ENCODE peak calls at places on chromosomes 5 and 9, in nine cellular contexts. One of them, this sample, is unnamed.

GRCh38 chr5:131983244-131983771 is 28.1 kb downstream of the ACSL6 start:
- DNase-seq in testis: no peak
- DNase-seq in fibroblast of villous mesenchyme: no peak
- DNase-seq in GM06990: no peak
- DNase-seq in heart left ventricle: no peak
- DNase-seq in ovary: no peak
- DNase-seq in brain microvascular endothelial cell: no peak
- DNase-seq in cardiac muscle cell: no peak
- DNase-seq in tibial artery: no peak
- DNase-seq in this sample: peak; percentile 7

GRCh38 chr9:78278177-78278777 is 18.6 kb upstream of the PSAT1 start:
- DNase-seq in testis: no peak
- DNase-seq in fibroblast of villous mesenchyme: peak; percentile 87
- DNase-seq in GM06990: no peak
- DNase-seq in heart left ventricle: no peak
- DNase-seq in ovary: no peak
- DNase-seq in brain microvascular endothelial cell: no peak
- DNase-seq in cardiac muscle cell: no peak
- DNase-seq in tibial artery: no peak
- DNase-seq in this sample: peak; percentile 89

GRCh38 chr5:159444441-159445082 is 114.3 kb upstream of the IL12B start:
- DNase-seq in testis: no peak
- DNase-seq in fibroblast of villous mesenchyme: peak; percentile 69
- DNase-seq in GM06990: no peak
- DNase-seq in heart left ventricle: no peak
- DNase-seq in ovary: no peak
- DNase-seq in brain microvascular endothelial cell: peak; percentile 47
- DNase-seq in cardiac muscle cell: peak; percentile 68
- DNase-seq in tibial artery: no peak
- DNase-seq in this sample: peak; percentile 81

GRCh38 chr5:11385251-11385900 is 518.9 kb downstream of the CTNND2 start:
- DNase-seq in testis: no peak
- DNase-seq in fibroblast of villous mesenchyme: no peak
- DNase-seq in GM06990: peak; percentile 5
- DNase-seq in heart left ventricle: no peak
- DNase-seq in ovary: no peak
- DNase-seq in brain microvascular endothelial cell: no peak
- DNase-seq in cardiac muscle cell: no peak
- DNase-seq in tibial artery: no peak
- DNase-seq in this sample: no peak

GRCh38 chr9:132944294-132945185 is at the start of gene TSC1:
- DNase-seq in testis: peak; percentile 97
- DNase-seq in fibroblast of villous mesenchyme: peak; percentile 98
- DNase-seq in GM06990: peak; percentile 95
- DNase-seq in heart left ventricle: peak; percentile 97
- DNase-seq in ovary: peak; percentile 98
- DNase-seq in brain microvascular endothelial cell: peak; percentile 96
- DNase-seq in cardiac muscle cell: peak; percentile 97
- DNase-seq in tibial artery: peak; percentile 94
- DNase-seq in this sample: peak; percentile 97

GRCh38 chr9:91758491-91758981 is 191.5 kb downstream of the ROR2 start:
- DNase-seq in testis: peak; percentile 54
- DNase-seq in fibroblast of villous mesenchyme: peak; percentile 78
- DNase-seq in GM06990: peak; percentile 30
- DNase-seq in heart left ventricle: no peak
- DNase-seq in ovary: no peak
- DNase-seq in brain microvascular endothelial cell: peak; percentile 44
- DNase-seq in cardiac muscle cell: peak; percentile 87
- DNase-seq in tibial artery: no peak
- DNase-seq in this sample: peak; percentile 68

GRCh38 chr9:132780230-132781007 is 97.7 kb downstream of the AK8 start:
- DNase-seq in testis: no peak
- DNase-seq in fibroblast of villous mesenchyme: no peak
- DNase-seq in GM06990: no peak
- DNase-seq in heart left ventricle: no peak
- DNase-seq in ovary: no peak
- DNase-seq in brain microvascular endothelial cell: no peak
- DNase-seq in cardiac muscle cell: no peak
- DNase-seq in tibial artery: no peak
- DNase-seq in this sample: peak; percentile 5

GRCh38 chr5:114830114-114830513 is 339.6 kb downstream of the TRIM36 start:
- DNase-seq in testis: no peak
- DNase-seq in fibroblast of villous mesenchyme: no peak
- DNase-seq in GM06990: no peak
- DNase-seq in heart left ventricle: no peak
- DNase-seq in ovary: no peak
- DNase-seq in brain microvascular endothelial cell: no peak
- DNase-seq in cardiac muscle cell: no peak
- DNase-seq in tibial artery: no peak
- DNase-seq in this sample: no peak

GRCh38 chr5:37836173-37837100 is 3.4 kb downstream of the GDNF start:
- DNase-seq in testis: no peak
- DNase-seq in fibroblast of villous mesenchyme: peak; percentile 40
- DNase-seq in GM06990: no peak
- DNase-seq in heart left ventricle: no peak
- DNase-seq in ovary: peak; percentile 21
- DNase-seq in brain microvascular endothelial cell: no peak
- DNase-seq in cardiac muscle cell: peak; percentile 48
- DNase-seq in tibial artery: no peak
- DNase-seq in this sample: peak; percentile 16

DNA sequence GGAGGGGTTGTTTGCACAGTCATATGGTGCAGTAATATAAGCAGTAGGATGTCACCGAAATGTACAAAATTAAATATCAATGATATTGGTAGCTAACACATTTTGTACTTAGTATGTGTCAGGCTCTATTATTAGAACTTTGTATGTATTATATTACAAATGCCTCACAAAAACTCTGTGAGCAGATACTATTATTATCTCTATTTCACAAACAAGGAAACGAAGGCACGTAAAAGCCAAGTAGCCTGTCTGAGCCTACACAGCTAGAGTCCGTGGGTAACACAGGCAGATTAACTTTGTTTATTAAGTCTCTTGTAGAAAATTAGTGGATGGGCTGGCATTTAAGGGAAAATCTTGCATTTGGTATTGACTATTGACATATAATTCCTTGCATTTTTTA is 284.3 kb upstream of the DAB2 start:
- DNase-seq in testis: no peak
- DNase-seq in fibroblast of villous mesenchyme: no peak
- DNase-seq in GM06990: no peak
- DNase-seq in heart left ventricle: no peak
- DNase-seq in ovary: no peak
- DNase-seq in brain microvascular endothelial cell: no peak
- DNase-seq in cardiac muscle cell: no peak
- DNase-seq in tibial artery: no peak
- DNase-seq in this sample: no peak
- H3K4me3 ChIP-seq in testis: no peak overlapping the region
- H3K4me3 ChIP-seq in fibroblast of villous mesenchyme: no peak overlapping the region
- H3K4me3 ChIP-seq in GM06990: no peak overlapping the region
- H3K4me3 ChIP-seq in heart left ventricle: no peak overlapping the region
- H3K4me3 ChIP-seq in ovary: no peak overlapping the region
- H3K4me3 ChIP-seq in brain microvascular endothelial cell: no peak overlapping the region
- H3K4me3 ChIP-seq in cardiac muscle cell: no peak overlapping the region
- H3K4me3 ChIP-seq in tibial artery: no peak overlapping the region
- H3K4me3 ChIP-seq in this sample: no peak overlapping the region

GRCh38 chr9:114096041-114096511 is 3.0 kb downstream of the KIF12 start:
- DNase-seq in testis: no peak
- DNase-seq in fibroblast of villous mesenchyme: no peak
- DNase-seq in GM06990: no peak
- DNase-seq in heart left ventricle: no peak
- DNase-seq in ovary: no peak
- DNase-seq in brain microvascular endothelial cell: no peak
- DNase-seq in cardiac muscle cell: no peak
- DNase-seq in tibial artery: no peak
- DNase-seq in this sample: no peak
- TF ChIP-seq CTCF in testis: no peak
- TF ChIP-seq CTCF in fibroblast of villous mesenchyme: peak; percentile 23
- TF ChIP-seq CTCF in GM06990: peak; percentile 21
- TF ChIP-seq CTCF in heart left ventricle: no peak
- TF ChIP-seq CTCF in ovary: no peak
- TF ChIP-seq CTCF in brain microvascular endothelial cell: peak; percentile 44
- TF ChIP-seq CTCF in cardiac muscle cell: peak; percentile 22
- TF ChIP-seq CTCF in tibial artery: no peak
- TF ChIP-seq CTCF in this sample: peak; percentile 21

DNA sequence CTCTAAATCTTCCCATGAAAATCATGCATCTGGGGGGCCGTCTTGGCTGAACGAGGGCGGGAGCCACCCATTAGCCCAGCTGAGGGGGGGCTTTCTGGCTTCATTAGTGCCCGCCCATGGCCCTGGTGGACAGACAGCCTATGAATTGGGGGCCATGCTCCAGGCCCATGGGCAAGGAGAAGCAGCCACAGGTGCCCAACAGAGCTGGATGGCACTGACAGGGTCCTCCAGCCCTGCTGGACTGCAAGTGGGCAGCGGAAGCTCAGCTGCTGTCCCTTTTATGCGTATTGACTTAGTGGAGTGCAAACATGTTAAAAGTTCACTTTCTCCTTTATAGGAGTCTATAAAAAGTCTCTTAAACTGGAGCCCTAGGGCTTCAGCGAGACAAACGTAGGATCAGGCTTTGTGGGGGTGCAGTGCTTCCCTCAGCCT is 75.3 kb downstream of the MACROH2A1 start:
- DNase-seq in testis: no peak
- DNase-seq in fibroblast of villous mesenchyme: no peak
- DNase-seq in GM06990: no peak
- DNase-seq in heart left ventricle: no peak
- DNase-seq in ovary: no peak
- DNase-seq in brain microvascular endothelial cell: no peak
- DNase-seq in cardiac muscle cell: no peak
- DNase-seq in tibial artery: no peak
- DNase-seq in this sample: no peak
- H3K4me3 ChIP-seq in testis: no peak overlapping the region
- H3K4me3 ChIP-seq in fibroblast of villous mesenchyme: no peak overlapping the region
- H3K4me3 ChIP-seq in GM06990: no peak overlapping the region
- H3K4me3 ChIP-seq in heart left ventricle: no peak overlapping the region
- H3K4me3 ChIP-seq in ovary: no peak overlapping the region
- H3K4me3 ChIP-seq in brain microvascular endothelial cell: no peak overlapping the region
- H3K4me3 ChIP-seq in cardiac muscle cell: no peak overlapping the region
- H3K4me3 ChIP-seq in tibial artery: no peak overlapping the region
- H3K4me3 ChIP-seq in this sample: no peak overlapping the region

GRCh38 chr9:20996809-20997208 is 34.6 kb downstream of the HACD4 start:
- DNase-seq in testis: no peak
- DNase-seq in fibroblast of villous mesenchyme: no peak
- DNase-seq in GM06990: peak; percentile 26
- DNase-seq in heart left ventricle: no peak
- DNase-seq in ovary: no peak
- DNase-seq in brain microvascular endothelial cell: no peak
- DNase-seq in cardiac muscle cell: no peak
- DNase-seq in tibial artery: no peak
- DNase-seq in this sample: no peak
- TF ChIP-seq CTCF in testis: no peak
- TF ChIP-seq CTCF in fibroblast of villous mesenchyme: no peak
- TF ChIP-seq CTCF in GM06990: no peak
- TF ChIP-seq CTCF in heart left ventricle: no peak
- TF ChIP-seq CTCF in ovary: no peak
- TF ChIP-seq CTCF in brain microvascular endothelial cell: no peak
- TF ChIP-seq CTCF in cardiac muscle cell: no peak
- TF ChIP-seq CTCF in tibial artery: no peak
- TF ChIP-seq CTCF in this sample: no peak

GRCh38 chr9:128703616-128704355 is 1.5 kb downstream of the PKN3 start:
- DNase-seq in testis: no peak
- DNase-seq in fibroblast of villous mesenchyme: no peak
- DNase-seq in GM06990: no peak
- DNase-seq in heart left ventricle: peak; percentile 83
- DNase-seq in ovary: no peak
- DNase-seq in brain microvascular endothelial cell: no peak
- DNase-seq in cardiac muscle cell: no peak
- DNase-seq in tibial artery: no peak
- DNase-seq in this sample: no peak
- H3K4me3 ChIP-seq in testis: peak overlapping the region; percentile 69
- H3K4me3 ChIP-seq in fibroblast of villous mesenchyme: peak overlapping the region; percentile 79
- H3K4me3 ChIP-seq in GM06990: peak overlapping the region; percentile 65
- H3K4me3 ChIP-seq in heart left ventricle: peak overlapping the region; percentile 88
- H3K4me3 ChIP-seq in ovary: no peak overlapping the region
- H3K4me3 ChIP-seq in brain microvascular endothelial cell: peak overlapping the region; percentile 66
- H3K4me3 ChIP-seq in cardiac muscle cell: peak overlapping the region; percentile 63
- H3K4me3 ChIP-seq in tibial artery: peak overlapping the region; percentile 72
- H3K4me3 ChIP-seq in this sample: peak overlapping the region; percentile 65

DNA sequence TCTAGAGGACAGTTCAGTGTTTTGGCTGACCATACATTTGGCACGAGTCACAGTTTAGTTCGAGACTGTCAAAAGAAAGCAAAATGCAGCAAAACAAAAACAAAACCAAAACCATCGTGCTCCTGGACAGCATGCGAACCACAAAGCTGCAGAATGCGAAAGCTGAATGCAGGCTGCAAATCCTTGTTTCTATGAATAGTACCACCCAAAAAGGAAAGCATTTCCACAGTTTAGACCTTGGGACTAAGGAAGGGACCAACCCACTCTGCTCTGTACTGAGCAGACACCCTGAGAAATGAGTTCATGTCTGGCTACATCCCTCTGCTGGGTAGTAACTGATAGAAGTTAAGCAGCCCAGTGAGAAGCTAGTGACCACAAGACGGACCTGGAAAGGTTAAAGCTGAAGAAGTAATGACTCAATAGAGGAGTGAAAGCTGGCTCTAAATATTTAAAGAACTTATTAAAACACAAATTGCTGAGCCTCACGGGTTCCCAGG is 3.9 kb downstream of the GCNT4 start:
- DNase-seq in testis: no peak
- DNase-seq in fibroblast of villous mesenchyme: peak; percentile 75
- DNase-seq in GM06990: no peak
- DNase-seq in heart left ventricle: no peak
- DNase-seq in ovary: no peak
- DNase-seq in brain microvascular endothelial cell: peak; percentile 43
- DNase-seq in cardiac muscle cell: no peak
- DNase-seq in tibial artery: no peak
- DNase-seq in this sample: no peak
- TF ChIP-seq CTCF in testis: no peak
- TF ChIP-seq CTCF in fibroblast of villous mesenchyme: no peak
- TF ChIP-seq CTCF in GM06990: no peak
- TF ChIP-seq CTCF in heart left ventricle: no peak
- TF ChIP-seq CTCF in ovary: no peak
- TF ChIP-seq CTCF in brain microvascular endothelial cell: no peak
- TF ChIP-seq CTCF in cardiac muscle cell: no peak
- TF ChIP-seq CTCF in tibial artery: no peak
- TF ChIP-seq CTCF in this sample: no peak

DNA sequence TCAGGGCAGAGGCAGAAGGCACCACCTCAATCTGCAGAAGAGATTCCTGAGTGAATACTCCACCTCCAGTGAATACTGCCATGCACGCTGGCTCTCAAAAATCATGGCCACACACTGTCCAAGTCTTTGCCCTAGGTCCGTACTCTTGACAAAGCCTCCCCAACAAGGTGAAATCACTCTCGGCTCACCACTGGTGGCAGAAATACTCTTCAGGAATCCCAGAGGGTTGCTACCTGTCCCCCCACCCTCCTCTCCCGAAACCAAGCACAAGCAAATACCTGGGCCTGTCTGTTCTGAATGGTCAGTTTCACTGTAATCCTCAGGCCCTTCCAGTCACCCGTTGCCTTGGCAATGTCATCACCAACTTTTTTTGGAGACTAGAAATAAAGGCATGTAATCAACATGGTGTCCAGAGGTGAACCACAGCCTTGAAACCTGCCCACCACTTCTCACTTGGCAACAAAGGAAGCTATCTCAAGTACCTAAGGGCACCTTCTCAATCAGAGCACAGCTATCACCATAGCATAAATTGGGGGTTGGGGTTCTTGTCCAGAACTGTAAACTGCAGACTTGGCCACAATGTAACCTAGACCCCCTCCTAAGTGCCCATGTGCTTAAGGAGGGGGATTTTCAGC is 1.8 kb downstream of the RPL12 start:
- DNase-seq in testis: no peak
- DNase-seq in fibroblast of villous mesenchyme: no peak
- DNase-seq in GM06990: no peak
- DNase-seq in heart left ventricle: no peak
- DNase-seq in ovary: no peak
- DNase-seq in brain microvascular endothelial cell: no peak
- DNase-seq in cardiac muscle cell: peak; percentile 31
- DNase-seq in tibial artery: no peak
- DNase-seq in this sample: no peak
- H3K4me3 ChIP-seq in testis: peak overlapping the region; percentile 96
- H3K4me3 ChIP-seq in fibroblast of villous mesenchyme: peak overlapping the region; percentile 88
- H3K4me3 ChIP-seq in GM06990: peak overlapping the region; percentile 95
- H3K4me3 ChIP-seq in heart left ventricle: peak overlapping the region; percentile 64
- H3K4me3 ChIP-seq in ovary: peak overlapping the region; percentile 8
- H3K4me3 ChIP-seq in brain microvascular endothelial cell: peak overlapping the region; percentile 99
- H3K4me3 ChIP-seq in cardiac muscle cell: peak overlapping the region; percentile 97
- H3K4me3 ChIP-seq in tibial artery: peak overlapping the region; percentile 89
- H3K4me3 ChIP-seq in this sample: peak overlapping the region; percentile 78